ENCODE peak calls at places on chromosome 1, in seven cellular contexts. Q is heart left ventricle, O is fibroblast of villous mesenchyme, S is progenitor cell of endocrine pancreas, G is WTC11, D is upper lobe of right lung, M is AG10803. J is an unnamed sample.

GRCh38 chr1:22830747-22831340 is 120.2 kb downstream of the EPHB2 start:
- DNase-seq in O (no peak), Q (peak), S (no peak), D (no peak), M (no peak), G (no peak), J (no peak)

GRCh38 chr1:51329443-51330325 is 678 bp downstream of the TTC39A start:
- DNase-seq in D (peak), G (no peak), M (no peak), S (no peak), Q (no peak), O (no peak), J (no peak)

GRCh38 chr1:53891021-53891420 is 1.4 kb upstream of the YIPF1 start:
- DNase-seq in S (no peak), D (no peak), M (no peak), O (no peak), Q (no peak), G (no peak), J (no peak)

GRCh38 chr1:63817152-63817667 is 43.4 kb downstream of the ROR1 start:
- DNase-seq in M (no peak), O (peak), S (no peak), D (no peak), Q (no peak), G (no peak), J (no peak)

GRCh38 chr1:60727553-60727952 is 354.8 kb upstream of the NFIA start:
- DNase-seq in O (no peak), D (no peak), M (no peak), S (no peak), Q (no peak), G (no peak), J (no peak)

GRCh38 chr1:220300442-220301121 is 28.3 kb upstream of the RAB3GAP2 start:
- DNase-seq in M (peak), G (no peak), Q (peak), S (no peak), D (peak), O (peak), J (peak)

GRCh38 chr1:226946285-226946684 is 6.2 kb downstream of the COQ8A start:
- DNase-seq in Q (no peak), O (no peak), D (no peak), S (no peak), G (no peak), M (no peak), J (no peak)

GRCh38 chr1:164310166-164310565 is 248.8 kb upstream of the PBX1 start:
- DNase-seq in O (no peak), Q (no peak), G (no peak), S (no peak), D (no peak), M (peak), J (no peak)

GRCh38 chr1:116567790-116568667 is 2.8 kb downstream of the CD58 start:
- DNase-seq in M (no peak), O (no peak), Q (no peak), D (no peak), G (no peak), S (no peak), J (no peak)

GRCh38 chr1:227093309-227093708 is 153.2 kb downstream of the COQ8A start:
- DNase-seq in D (no peak), G (no peak), O (no peak), Q (no peak), S (no peak), M (no peak), J (no peak)

GRCh38 chr1:165639821-165640623 is 9.0 kb downstream of the MGST3 start:
- DNase-seq in G (no peak), O (no peak), M (peak), Q (no peak), S (no peak), D (no peak), J (no peak)

GRCh38 chr1:167713330-167714081 is 8.3 kb upstream of the MPZL1 start:
- DNase-seq in D (peak), S (no peak), G (peak), M (no peak), O (peak), Q (peak), J (peak)

GRCh38 chr1:2386636-2387611 is 4.4 kb downstream of the MORN1 start:
- DNase-seq in S (no peak), O (no peak), Q (peak), G (no peak), D (peak), M (no peak), J (no peak)

GRCh38 chr1:107664882-107665871 is 299.8 kb downstream of the VAV3 start:
- DNase-seq in D (no peak), G (no peak), O (no peak), M (no peak), Q (no peak), S (no peak), J (no peak)

GRCh38 chr1:206797534-206798383 is 25.5 kb upstream of the IL10 start:
- DNase-seq in Q (no peak), G (peak), O (peak), D (no peak), M (no peak), S (no peak), J (peak)

GRCh38 chr1:213564215-213564659 is 423.5 kb upstream of the PROX1 start:
- DNase-seq in D (no peak), Q (no peak), O (no peak), G (no peak), S (no peak), M (no peak), J (no peak)
- TF ChIP-seq CTCF in D (peak), Q (peak), O (no peak), G (peak), S (peak), M (no peak), J (peak)

DNA sequence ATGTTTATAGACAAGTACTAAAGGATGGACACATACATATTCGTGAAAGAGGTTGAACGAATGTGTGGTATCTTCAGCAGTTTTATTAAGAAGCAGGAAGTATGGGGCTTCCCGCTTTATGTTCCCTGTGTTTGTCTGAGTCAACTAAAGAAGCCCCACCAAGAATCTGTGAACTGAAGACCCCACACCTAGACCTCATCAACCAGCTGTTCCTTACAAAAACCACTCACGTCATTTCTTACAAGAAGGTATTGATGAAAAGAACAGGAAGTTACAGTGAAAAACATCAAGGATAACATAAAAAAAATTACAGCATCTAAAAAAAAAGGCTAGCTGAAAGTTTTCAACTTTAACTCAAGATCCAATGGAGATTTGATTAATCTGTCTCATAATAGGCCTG is 12.3 kb downstream of the REG4 start:
- DNase-seq in O (no peak), M (no peak), D (no peak), S (no peak), Q (no peak), G (no peak), J (no peak)
- TF ChIP-seq CTCF in O (no peak), M (no peak), D (no peak), S (no peak), Q (no peak), G (no peak), J (no peak)

GRCh38 chr1:83857108-83857507 is 141.8 kb downstream of the TTLL7 start:
- DNase-seq in M (peak), G (no peak), S (no peak), D (no peak), O (peak), Q (no peak), J (no peak)
- TF ChIP-seq CTCF in M (peak), G (no peak), S (peak), D (peak), O (peak), Q (peak), J (peak)

GRCh38 chr1:156121441-156121840 is 6.9 kb downstream of the LMNA start:
- DNase-seq in D (no peak), G (no peak), Q (no peak), M (no peak), O (no peak), S (no peak), J (no peak)

GRCh38 chr1:156118175-156118868 is 3.8 kb downstream of the LMNA start:
- DNase-seq in D (peak), M (no peak), O (peak), S (no peak), Q (peak), G (no peak), J (no peak)

GRCh38 chr1:156117414-156118174 is 3.1 kb downstream of the LMNA start:
- DNase-seq in M (no peak), Q (peak), D (no peak), O (peak), G (no peak), S (no peak), J (no peak)

GRCh38 chr1:156120318-156120717 is 5.8 kb downstream of the LMNA start:
- DNase-seq in S (no peak), Q (no peak), G (no peak), O (no peak), D (no peak), M (no peak), J (no peak)

GRCh38 chr1:156119503-156120209 is 5.1 kb downstream of the LMNA start:
- DNase-seq in G (no peak), M (peak), S (no peak), Q (peak), D (no peak), O (peak), J (no peak)
- TF ChIP-seq CTCF in G (no peak), M (peak), S (no peak), Q (no peak), D (no peak), O (peak), J (no peak)

DNA sequence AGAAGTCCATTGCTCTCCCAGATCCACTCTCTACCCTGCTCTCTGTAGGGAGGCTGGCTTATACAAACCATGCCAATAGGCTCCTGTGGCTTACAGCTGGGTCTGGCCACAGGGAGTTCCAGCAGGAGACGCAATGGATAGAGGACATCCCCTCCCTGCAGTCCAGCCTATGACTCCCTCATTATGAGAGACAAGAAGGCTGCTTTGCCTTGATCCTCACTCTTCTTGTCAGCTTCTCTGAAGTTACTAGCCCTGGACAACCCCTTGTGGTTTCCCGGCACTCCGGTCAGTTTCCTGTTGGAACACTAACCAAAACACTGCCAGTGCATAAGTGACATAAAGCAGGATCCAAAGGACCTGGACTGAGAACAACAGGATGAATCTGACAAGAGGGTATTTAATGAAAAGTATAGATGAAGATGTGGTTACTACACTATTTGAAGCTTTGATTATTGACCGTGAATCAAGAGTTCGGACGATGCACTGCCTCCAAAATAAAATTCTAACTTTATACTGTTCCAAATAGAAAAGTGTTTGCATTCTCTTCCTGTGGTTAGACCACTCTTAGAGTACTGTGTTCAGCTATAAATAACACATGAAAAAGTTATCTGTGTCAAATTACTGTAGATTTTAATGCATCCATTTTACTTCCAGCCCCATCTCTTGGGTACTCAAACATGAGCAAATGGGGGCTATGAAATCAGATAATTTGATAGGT is 32.7 kb upstream of the ZNF326 start:
- DNase-seq in M (peak), G (no peak), D (no peak), Q (no peak), S (no peak), O (peak), J (no peak)
- TF ChIP-seq CTCF in M (no peak), G (no peak), D (no peak), Q (no peak), S (no peak), O (no peak), J (no peak)